ENCODE peak calls at places on chromosomes 7 and 10, in five cellular contexts. W is Panc1; L is mesothelial cell of epicardium; M is choroid plexus epithelial cell; Y is CD4-positive, alpha-beta T cell. R is an unnamed sample.
A peak's percentile ranks its signal among the peaks of the same experiment; 100 is the strongest.

GRCh38 chr7:4683884-4684565 is 1.9 kb downstream of the FOXK1 start:
- DNase-seq in Y (peak; percentile 30), M (peak; percentile 77), L (no peak), W (peak; percentile 55), R (no peak)

GRCh38 chr7:126398285-126398684 is 854.5 kb downstream of the GRM8 start:
- DNase-seq in L (no peak), W (no peak), M (no peak), Y (no peak), R (no peak)

GRCh38 chr7:100578246-100579183 is 4.8 kb upstream of the SAP25 start:
- DNase-seq in L (no peak), W (no peak), M (no peak), Y (no peak), R (no peak)

GRCh38 chr7:56087445-56087844 is 5.3 kb downstream of the PHKG1 start:
- DNase-seq in Y (no peak), W (no peak), M (no peak), L (no peak), R (no peak)

GRCh38 chr10:43748560-43748959 is 99.9 kb upstream of the ZNF32 start:
- DNase-seq in W (no peak), M (no peak), Y (no peak), L (no peak), R (no peak)

GRCh38 chr7:106216517-106217088 is 68.2 kb downstream of the NAMPT start:
- DNase-seq in L (no peak), M (peak; percentile 97), Y (no peak), W (peak; percentile 98), R (no peak)

GRCh38 chr7:124553485-124553884 is 212.1 kb downstream of the GPR37 start:
- DNase-seq in Y (no peak), L (no peak), W (no peak), M (no peak), R (no peak)

GRCh38 chr10:6222755-6223154 is 20.0 kb downstream of the PFKFB3 start:
- DNase-seq in M (no peak), L (no peak), W (no peak), Y (no peak), R (no peak)

GRCh38 chr10:93346060-93346459 is 136.1 kb downstream of the MYOF start:
- DNase-seq in L (no peak), W (no peak), Y (no peak), M (no peak), R (no peak)

GRCh38 chr7:94344826-94345225 is 49.9 kb upstream of the COL1A2 start:
- DNase-seq in W (no peak), L (no peak), Y (no peak), M (peak; percentile 81), R (no peak)

GRCh38 chr10:105434970-105435369 is 793.9 kb downstream of the SORCS3 start:
- DNase-seq in W (no peak), L (no peak), M (no peak), Y (no peak), R (no peak)

GRCh38 chr10:121598261-121599249 is at the start of gene FGFR2:
- DNase-seq in W (no peak), M (peak; percentile 54), Y (no peak), L (peak; percentile 85), R (peak; percentile 91)

GRCh38 chr7:44288381-44288685 is 37.1 kb downstream of the CAMK2B start:
- DNase-seq in Y (no peak), W (no peak), M (no peak), L (no peak), R (no peak)

GRCh38 chr7:147298611-147299043 is 1182.0 kb downstream of the CNTNAP2 start:
- DNase-seq in L (no peak), M (peak; percentile 24), Y (no peak), W (no peak), R (no peak)

GRCh38 chr10:79025113-79025832 is 43.5 kb upstream of the ZMIZ1 start:
- DNase-seq in W (no peak), L (no peak), M (no peak), Y (no peak), R (no peak)

GRCh38 chr10:58070964-58071363 is 196.7 kb downstream of the IPMK start:
- DNase-seq in Y (no peak), L (no peak), W (no peak), M (no peak), R (no peak)

GRCh38 chr7:146366938-146367337 is 250.3 kb downstream of the CNTNAP2 start:
- DNase-seq in W (peak; percentile 27), L (no peak), M (peak; percentile 81), Y (no peak), R (no peak)

GRCh38 chr7:81715984-81716588 is 53.8 kb downstream of the HGF start:
- DNase-seq in Y (no peak), L (no peak), M (peak; percentile 75), W (peak; percentile 81), R (no peak)

GRCh38 chr7:34313289-34313688 is 344.7 kb upstream of the NPSR1 start:
- DNase-seq in W (no peak), Y (no peak), M (peak; percentile 48), L (no peak), R (no peak)

GRCh38 chr10:53430974-53431373 is 658.4 kb upstream of the MBL2 start:
- DNase-seq in L (no peak), Y (no peak), M (no peak), W (no peak), R (no peak)

GRCh38 chr10:42755591-42756093 is 27.0 kb upstream of the BMS1 start:
- DNase-seq in Y (no peak), W (no peak), L (no peak), M (no peak), R (no peak)

GRCh38 chr10:126376956-126377355 is 11.3 kb downstream of the ADAM12 start:
- DNase-seq in W (no peak), L (no peak), Y (no peak), M (peak; percentile 73), R (no peak)

GRCh38 chr10:71835671-71836593 is 15.1 kb downstream of the PSAP start:
- DNase-seq in W (no peak), M (peak; percentile 86), Y (no peak), L (no peak), R (peak; percentile 90)

GRCh38 chr7:47227762-47228177 is 354.1 kb downstream of the TNS3 start:
- DNase-seq in Y (no peak), M (peak; percentile 73), L (no peak), W (no peak), R (peak; percentile 82)

GRCh38 chr7:151810434-151811232 is 66.3 kb downstream of the PRKAG2 start:
- DNase-seq in W (no peak), L (no peak), Y (no peak), M (no peak), R (no peak)

GRCh38 chr10:51014680-51015425 is 59.4 kb upstream of the PRKG1 start:
- DNase-seq in W (no peak), Y (no peak), L (no peak), M (peak; percentile 77), R (no peak)

GRCh38 chr7:105206985-105207384 is 181.7 kb downstream of the SRPK2 start:
- DNase-seq in M (no peak), L (no peak), Y (no peak), W (no peak), R (no peak)

GRCh38 chr7:126803060-126803665 is 449.6 kb downstream of the GRM8 start:
- DNase-seq in W (peak; percentile 68), L (no peak), Y (peak; percentile 6), M (peak; percentile 88), R (no peak)

GRCh38 chr10:14384915-14385314 is 54.2 kb upstream of the FRMD4A start:
- DNase-seq in M (no peak), Y (no peak), W (no peak), L (no peak), R (no peak)

GRCh38 chr7:149685455-149685854 is 87.9 kb downstream of the ZNF467 start:
- DNase-seq in Y (no peak), M (peak; percentile 13), L (no peak), W (no peak), R (no peak)

GRCh38 chr7:34652784-34653183 is 5.2 kb upstream of the NPSR1 start:
- DNase-seq in L (no peak), W (no peak), M (peak; percentile 10), Y (no peak), R (no peak)

GRCh38 chr10:77943086-77943901 is 16.7 kb upstream of the DLG5 start:
- DNase-seq in W (peak; percentile 77), M (peak; percentile 87), Y (no peak), L (no peak), R (no peak)

GRCh38 chr7:103141753-103142404 is 7.0 kb downstream of the NAPEPLD start:
- DNase-seq in Y (no peak), W (no peak), L (no peak), M (no peak), R (no peak)

GRCh38 chr10:69570050-69570816 is 3.0 kb downstream of the NEUROG3 start:
- DNase-seq in Y (no peak), M (no peak), L (no peak), W (no peak), R (no peak)

GRCh38 chr10:16902606-16903005 is 85.4 kb upstream of the RSU1 start:
- DNase-seq in M (no peak), W (no peak), Y (no peak), L (no peak), R (no peak)

GRCh38 chr7:50679218-50680007 is 103.3 kb downstream of the GRB10 start:
- DNase-seq in W (peak; percentile 12), L (no peak), Y (no peak), M (peak; percentile 70), R (no peak)
- TF ChIP-seq CTCF in W (no peak), L (no peak), Y (peak; percentile 79), M (peak; percentile 51), R (peak; percentile 61)

GRCh38 chr7:115559877-115560276 is 470.7 kb downstream of the TFEC start:
- DNase-seq in Y (no peak), M (no peak), L (no peak), W (no peak), R (no peak)
- TF ChIP-seq CTCF in Y (no peak), M (no peak), L (no peak), W (no peak), R (no peak)

GRCh38 chr10:12727832-12728215 is 273.7 kb downstream of the CCDC3 start:
- DNase-seq in M (no peak), Y (no peak), W (no peak), L (no peak), R (no peak)

GRCh38 chr10:12726971-12727831 is 274.3 kb downstream of the CCDC3 start:
- DNase-seq in M (peak; percentile 59), L (no peak), Y (no peak), W (no peak), R (no peak)

GRCh38 chr10:12730809-12731519 is 270.5 kb downstream of the CCDC3 start:
- DNase-seq in W (no peak), L (no peak), M (no peak), Y (no peak), R (no peak)

GRCh38 chr10:12728569-12728968 is 272.9 kb downstream of the CCDC3 start:
- DNase-seq in L (no peak), Y (no peak), M (no peak), W (no peak), R (no peak)

GRCh38 chr10:12729885-12730284 is 271.6 kb downstream of the CCDC3 start:
- DNase-seq in M (no peak), L (no peak), W (no peak), Y (no peak), R (no peak)
- TF ChIP-seq CTCF in M (peak; percentile 55), L (no peak), W (peak; percentile 47), Y (no peak), R (peak; percentile 43)

DNA sequence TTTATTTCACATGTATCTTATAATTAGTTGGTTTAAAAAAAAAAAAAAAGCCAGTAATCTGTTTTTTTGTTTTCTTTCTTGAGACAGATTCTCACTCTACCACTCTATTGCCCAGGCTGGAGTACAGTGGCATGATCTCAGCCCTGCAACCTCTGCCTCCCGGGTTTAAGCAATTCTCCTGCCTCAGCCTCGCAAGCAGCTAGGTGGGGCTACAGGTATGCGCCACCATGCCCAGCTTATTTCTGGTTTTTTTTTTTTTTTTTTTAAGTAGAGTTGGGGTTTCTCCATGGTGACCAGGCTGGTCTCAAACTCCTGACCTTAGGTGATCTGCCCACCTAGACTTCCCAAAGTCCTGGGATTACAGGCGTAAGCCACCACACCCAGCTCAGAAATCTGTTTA is 34.1 kb upstream of the CAPZA2 start:
- DNase-seq in Y (no peak), W (no peak), M (no peak), L (no peak), R (no peak)
- TF ChIP-seq CTCF in Y (no peak), W (peak; percentile 49), M (no peak), L (no peak), R (no peak)